ENCODE peak calls at places on chromosome 14, in six cellular contexts. X is PC-9; P is ovary; Z is Peyer's patch; N is CD8-positive, alpha-beta memory T cell; V is endothelial cell of umbilical vein. Q is an unnamed sample. For H3K4me1, the result is how much of the 10 kb centered on the place peaks cover.

GRCh38 chr14:50303744-50304471 is 8.1 kb downstream of the L2HGDH start:
- DNase-seq in X (no peak), P (no peak), Z (no peak), N (no peak), V (no peak), Q (no peak)

GRCh38 chr14:100110801-100111200 is 45.6 kb downstream of the EVL start:
- DNase-seq in X (no peak), P (no peak), Z (no peak), N (no peak), V (no peak), Q (no peak)

GRCh38 chr14:94066089-94066676 is 14.8 kb downstream of the DDX24 start:
- DNase-seq in X (peak), P (no peak), Z (peak), N (no peak), V (no peak), Q (no peak)

GRCh38 chr14:89240414-89240813 is 176.6 kb downstream of the FOXN3 start:
- DNase-seq in X (no peak), P (no peak), Z (no peak), N (no peak), V (peak), Q (peak)

GRCh38 chr14:67815573-67816235 is 686 bp downstream of the ZFYVE26 start:
- DNase-seq in X (peak), P (no peak), Z (no peak), N (no peak), V (peak), Q (no peak)

GRCh38 chr14:37172024-37172869 is at the start of gene SLC25A21:
- DNase-seq in X (peak), P (peak), Z (peak), N (no peak), V (peak), Q (no peak)

GRCh38 chr14:103862393-103862782 is 15.0 kb upstream of the PPP1R13B start:
- DNase-seq in X (no peak), P (peak), Z (peak), N (no peak), V (no peak), Q (no peak)

GRCh38 chr14:105107781-105108515 is 42.7 kb upstream of the GPR132 start:
- DNase-seq in X (no peak), P (no peak), Z (no peak), N (no peak), V (no peak), Q (no peak)

GRCh38 chr14:100440207-100440631 is 117.1 kb downstream of the SLC25A47 start:
- DNase-seq in X (peak), P (peak), Z (peak), N (no peak), V (peak), Q (no peak)

GRCh38 chr14:57634335-57634734 is 140.7 kb upstream of the CCDC198 start:
- DNase-seq in X (no peak), P (no peak), Z (no peak), N (no peak), V (no peak), Q (no peak)

GRCh38 chr14:78345346-78345745 is 175.2 kb downstream of the NRXN3 start:
- DNase-seq in X (no peak), P (no peak), Z (no peak), N (no peak), V (no peak), Q (no peak)

GRCh38 chr14:30621354-30621953 is 665 bp upstream of the SCFD1 start:
- DNase-seq in X (peak), P (no peak), Z (peak), N (no peak), V (no peak), Q (peak)

GRCh38 chr14:101367421-101368261 is 193.7 kb upstream of the DIO3 start:
- DNase-seq in X (no peak), P (no peak), Z (no peak), N (no peak), V (no peak), Q (no peak)

GRCh38 chr14:63523735-63524408 is 19.3 kb downstream of the PPP2R5E start:
- DNase-seq in X (no peak), P (no peak), Z (no peak), N (no peak), V (no peak), Q (no peak)

GRCh38 chr14:67237591-67237990 is 3.6 kb upstream of the PALS1 start:
- DNase-seq in X (no peak), P (no peak), Z (no peak), N (no peak), V (no peak), Q (no peak)

GRCh38 chr14:65117795-65118746 is 15.8 kb upstream of the MAX start:
- DNase-seq in X (no peak), P (peak), Z (no peak), N (no peak), V (no peak), Q (no peak)

GRCh38 chr14:33237102-33237501 is 298.4 kb downstream of the NPAS3 start:
- DNase-seq in X (no peak), P (no peak), Z (no peak), N (no peak), V (no peak), Q (no peak)

GRCh38 chr14:101127239-101127638 is 223.7 kb upstream of the RTL1 start:
- DNase-seq in X (no peak), P (no peak), Z (peak), N (no peak), V (no peak), Q (no peak)

GRCh38 chr14:96821501-96821900 is 24.3 kb downstream of the VRK1 start:
- DNase-seq in X (no peak), P (no peak), Z (no peak), N (no peak), V (no peak), Q (no peak)

GRCh38 chr14:83379371-83379770 is 1845.7 kb upstream of the SEL1L start:
- DNase-seq in X (no peak), P (no peak), Z (no peak), N (no peak), V (no peak), Q (no peak)

GRCh38 chr14:91947196-91948184 is at the start of gene FBLN5:
- DNase-seq in X (peak), P (peak), Z (peak), N (no peak), V (peak), Q (no peak)

GRCh38 chr14:60680511-60680910 is 31.2 kb upstream of the SIX1 start:
- DNase-seq in X (no peak), P (no peak), Z (no peak), N (no peak), V (no peak), Q (no peak)

GRCh38 chr14:76920572-76921175 is 94.5 kb downstream of the LRRC74A start:
- DNase-seq in X (no peak), P (no peak), Z (no peak), N (no peak), V (no peak), Q (no peak)

GRCh38 chr14:20494935-20495766 is 10.2 kb upstream of the RNASE10 start:
- DNase-seq in X (peak), P (no peak), Z (no peak), N (no peak), V (peak), Q (no peak)

GRCh38 chr14:41586237-41586636 is 20.4 kb upstream of the LRFN5 start:
- DNase-seq in X (no peak), P (no peak), Z (no peak), N (no peak), V (no peak), Q (no peak)

GRCh38 chr14:104865069-104865630 is at the start of gene CEP170B:
- DNase-seq in X (peak), P (no peak), Z (peak), N (no peak), V (peak), Q (peak)

GRCh38 chr14:93543766-93544165 is 113.0 kb downstream of the UNC79 start:
- DNase-seq in X (no peak), P (no peak), Z (no peak), N (no peak), V (peak), Q (peak)

GRCh38 chr14:66228267-66228970 is 257.8 kb upstream of the CCDC196 start:
- DNase-seq in X (peak), P (no peak), Z (no peak), N (no peak), V (no peak), Q (no peak)

GRCh38 chr14:35287481-35288013 is 4.6 kb upstream of the PSMA6 start:
- DNase-seq in X (no peak), P (no peak), Z (no peak), N (no peak), V (peak), Q (no peak)

GRCh38 chr14:96806836-96807235 is 9.7 kb downstream of the VRK1 start:
- DNase-seq in X (no peak), P (no peak), Z (no peak), N (no peak), V (no peak), Q (no peak)

GRCh38 chr14:64708148-64709004 is 4.2 kb downstream of the PLEKHG3 start:
- DNase-seq in X (peak), P (no peak), Z (no peak), N (no peak), V (no peak), Q (peak)

GRCh38 chr14:45114327-45114726 is 20.0 kb downstream of the FKBP3 start:
- DNase-seq in X (no peak), P (no peak), Z (no peak), N (no peak), V (no peak), Q (no peak)

GRCh38 chr14:23299558-23299957 is 3.1 kb downstream of the PPP1R3E start:
- DNase-seq in X (no peak), P (no peak), Z (no peak), N (no peak), V (peak), Q (peak)

GRCh38 chr14:23301288-23301968 is 1.2 kb downstream of the PPP1R3E start:
- DNase-seq in X (peak), P (peak), Z (peak), N (peak), V (peak), Q (peak)

GRCh38 chr14:23299986-23300686 is 2.5 kb downstream of the PPP1R3E start:
- DNase-seq in X (no peak), P (no peak), Z (no peak), N (no peak), V (no peak), Q (no peak)

GRCh38 chr14:23301969-23302289 is 730 bp downstream of the PPP1R3E start:
- DNase-seq in X (no peak), P (no peak), Z (no peak), N (peak), V (no peak), Q (no peak)

DNA sequence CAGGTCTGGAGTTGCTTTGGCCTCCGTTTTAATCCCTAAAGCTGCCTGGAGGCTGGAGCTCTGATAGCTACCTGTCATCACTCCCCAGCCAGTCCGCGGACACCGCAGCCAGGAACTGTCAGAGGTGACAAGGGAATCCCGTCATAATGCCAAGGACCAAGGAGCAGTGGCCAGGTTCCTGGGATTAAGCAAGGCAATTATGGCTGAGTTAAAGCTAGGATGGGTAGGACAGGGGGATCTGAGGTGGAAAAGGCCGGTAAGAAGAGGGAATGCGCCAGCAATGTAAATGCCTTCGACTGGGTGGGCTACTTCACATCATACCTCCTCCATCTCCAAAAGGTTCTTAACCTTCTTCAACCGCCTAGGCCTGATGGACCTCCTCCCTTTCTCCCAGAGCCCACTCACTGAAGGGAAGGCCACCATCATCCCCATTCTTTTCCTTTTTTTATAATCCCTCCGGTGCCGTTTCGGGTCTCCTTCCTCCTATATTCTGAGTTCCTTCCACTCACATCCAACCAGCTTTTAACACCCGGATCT is 1.9 kb downstream of the PPP1R3E start:
- DNase-seq in X (peak), P (peak), Z (peak), N (no peak), V (peak), Q (no peak)
- H3K4me1 ChIP-seq in X (under half), P (under half), Z (under half), N (under half), V (under half), Q (under half)

GRCh38 chr14:73759183-73759713 is 45.1 kb upstream of the PNMA1 start:
- DNase-seq in X (peak), P (peak), Z (peak), N (no peak), V (peak), Q (peak)
- H3K4me1 ChIP-seq in X (half or more), P (under half), Z (half or more), N (half or more), V (half or more), Q (half or more)

DNA sequence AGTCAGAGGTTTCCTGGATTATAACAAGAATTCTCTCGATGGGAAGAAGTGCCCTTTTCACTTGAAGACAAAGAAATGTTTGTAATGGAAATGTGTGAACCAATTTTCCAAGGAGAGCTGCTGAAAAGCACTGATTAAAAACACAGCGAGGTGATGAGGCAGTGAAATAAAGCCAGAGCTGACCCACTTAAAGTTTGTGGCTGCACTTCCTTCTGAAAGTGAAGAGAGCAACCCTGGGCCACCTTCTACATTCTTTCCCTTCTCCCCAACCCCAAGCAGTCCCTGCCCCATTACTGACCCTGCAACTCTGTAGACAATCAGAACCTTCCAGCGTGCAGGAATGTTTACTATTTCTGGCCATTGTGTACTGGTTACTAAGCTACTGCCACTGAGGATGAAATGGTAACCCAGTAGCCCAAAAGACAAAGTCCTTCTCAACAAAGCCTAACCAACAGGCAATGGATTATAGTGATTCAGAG is 174.0 kb downstream of the TTC7B start:
- DNase-seq in X (peak), P (no peak), Z (no peak), N (no peak), V (peak), Q (no peak)
- H3K4me1 ChIP-seq in X (under half), P (under half), Z (under half), N (under half), V (under half), Q (under half)

GRCh38 chr14:95134304-95134933 is 22.9 kb downstream of the DICER1 start:
- DNase-seq in X (no peak), P (no peak), Z (no peak), N (no peak), V (peak), Q (no peak)

GRCh38 chr14:95138876-95139275 is 18.5 kb downstream of the DICER1 start:
- DNase-seq in X (no peak), P (no peak), Z (no peak), N (no peak), V (no peak), Q (no peak)

GRCh38 chr14:95136631-95137030 is 20.7 kb downstream of the DICER1 start:
- DNase-seq in X (no peak), P (no peak), Z (no peak), N (no peak), V (no peak), Q (no peak)

GRCh38 chr14:95137804-95138167 is 19.5 kb downstream of the DICER1 start:
- DNase-seq in X (no peak), P (no peak), Z (no peak), N (no peak), V (peak), Q (no peak)

GRCh38 chr14:95137164-95137803 is 20.0 kb downstream of the DICER1 start:
- DNase-seq in X (no peak), P (no peak), Z (no peak), N (no peak), V (no peak), Q (no peak)
- H3K4me1 ChIP-seq in X (under half), P (under half), Z (under half), N (under half), V (under half), Q (under half)

GRCh38 chr14:23324455-23324846 is 3.2 kb downstream of the PABPN1 start:
- DNase-seq in X (no peak), P (no peak), Z (no peak), N (no peak), V (no peak), Q (no peak)
- H3K4me1 ChIP-seq in X (under half), P (under half), Z (under half), N (under half), V (under half), Q (under half)

GRCh38 chr14:75242546-75243273 is 35.9 kb upstream of the FOS start:
- DNase-seq in X (no peak), P (no peak), Z (no peak), N (no peak), V (no peak), Q (no peak)

GRCh38 chr14:75244121-75244520 is 34.5 kb upstream of the FOS start:
- DNase-seq in X (no peak), P (no peak), Z (no peak), N (no peak), V (no peak), Q (no peak)

GRCh38 chr14:75238728-75239455 is 39.7 kb upstream of the FOS start:
- DNase-seq in X (no peak), P (peak), Z (no peak), N (no peak), V (no peak), Q (no peak)

GRCh38 chr14:75236897-75237296 is 41.7 kb upstream of the FOS start:
- DNase-seq in X (no peak), P (no peak), Z (no peak), N (no peak), V (no peak), Q (no peak)

DNA sequence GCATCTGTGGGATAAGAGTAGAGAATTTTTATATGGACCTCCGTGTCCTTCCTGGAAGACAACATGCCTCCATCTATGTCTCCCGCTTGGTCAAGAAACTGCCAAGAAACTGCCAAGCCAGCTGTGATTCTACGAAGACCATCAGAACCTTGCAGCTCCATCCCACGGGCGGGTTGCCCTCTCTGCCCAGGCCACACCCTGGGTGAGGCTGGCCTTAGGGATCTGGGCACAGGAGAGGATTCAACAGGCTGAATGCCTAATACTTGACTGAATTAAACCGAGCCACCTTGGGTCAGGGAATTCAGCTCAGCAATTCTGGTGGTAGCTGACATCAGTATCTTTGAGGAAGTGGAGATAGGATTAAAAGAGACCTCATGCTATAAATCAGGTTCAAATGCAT is 37.8 kb upstream of the FOS start:
- DNase-seq in X (no peak), P (no peak), Z (no peak), N (no peak), V (no peak), Q (no peak)
- H3K4me1 ChIP-seq in X (under half), P (under half), Z (under half), N (under half), V (under half), Q (under half)

GRCh38 chr14:55121628-55122440 is 7.2 kb upstream of the LGALS3 start:
- DNase-seq in X (no peak), P (no peak), Z (no peak), N (no peak), V (no peak), Q (no peak)
- H3K4me1 ChIP-seq in X (half or more), P (under half), Z (half or more), N (under half), V (under half), Q (under half)

GRCh38 chr14:71590131-71590530 is 342.1 kb upstream of the RGS6 start:
- DNase-seq in X (no peak), P (no peak), Z (no peak), N (no peak), V (no peak), Q (no peak)

GRCh38 chr14:71591929-71592328 is 340.3 kb upstream of the RGS6 start:
- DNase-seq in X (no peak), P (no peak), Z (no peak), N (no peak), V (peak), Q (peak)

GRCh38 chr14:71588576-71589215 is 343.5 kb upstream of the RGS6 start:
- DNase-seq in X (no peak), P (no peak), Z (no peak), N (no peak), V (no peak), Q (no peak)

GRCh38 chr14:71586131-71586893 is 345.9 kb upstream of the RGS6 start:
- DNase-seq in X (no peak), P (peak), Z (no peak), N (no peak), V (no peak), Q (no peak)

DNA sequence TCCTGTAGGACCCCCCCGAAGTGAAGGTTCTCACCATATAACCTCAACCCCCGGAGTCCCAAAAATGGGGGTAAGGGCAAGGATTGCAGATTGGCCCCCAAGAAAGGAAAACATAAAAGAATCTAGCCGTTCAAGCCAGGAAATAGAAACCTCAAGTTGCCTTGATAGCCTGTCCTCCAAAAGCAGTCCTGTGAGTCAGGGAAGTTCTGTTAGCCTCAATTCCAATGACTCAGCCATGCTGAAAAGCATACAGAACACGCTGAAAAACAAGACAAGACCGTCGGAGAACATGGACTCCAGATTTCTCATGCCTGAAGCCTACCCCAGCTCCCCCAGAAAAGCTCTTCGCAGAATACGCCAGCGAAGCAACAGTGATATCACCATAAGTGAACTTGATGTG is 344.2 kb upstream of the RGS6 start:
- DNase-seq in X (no peak), P (no peak), Z (no peak), N (no peak), V (no peak), Q (no peak)
- H3K4me1 ChIP-seq in X (under half), P (under half), Z (under half), N (under half), V (under half), Q (under half)

GRCh38 chr14:69263771-69264170 is 3.8 kb downstream of the GALNT16 start:
- DNase-seq in X (no peak), P (no peak), Z (no peak), N (no peak), V (no peak), Q (no peak)
- H3K4me1 ChIP-seq in X (under half), P (under half), Z (under half), N (under half), V (under half), Q (under half)